ENCODE peak calls at places on chromosomes 3 and 15, in eight cellular contexts. H is WERI-Rb-1; O is fibroblast of the conjunctiva; K is CD8-positive, alpha-beta memory T cell; Z is RWPE1; C is AG04450; S is activated CD4-positive, CD25-positive, alpha-beta regulatory T cell treated with anti-CD3 and anti-CD28 coated beads, Interleukin-2, amount 50 U/mL, for 72 hours; B is activated CD8-positive, alpha-beta memory T cell treated with anti-CD3 and anti-CD28 coated beads for 4 hours. D is an unnamed sample.

GRCh38 chr15:99435138-99435695 is 130.6 kb upstream of the MEF2A start:
- DNase-seq in H (peak; percentile 6), O (no peak), K (no peak), Z (peak; percentile 49), C (no peak), S (peak; percentile 30), B (no peak), D (no peak)

GRCh38 chr15:88994286-88994685 is 81.1 kb upstream of the MFGE8 start:
- DNase-seq in H (no peak), O (no peak), K (no peak), Z (no peak), C (no peak), S (no peak), B (no peak), D (no peak)

GRCh38 chr15:78133801-78134200 is 2.6 kb upstream of the CIB2 start:
- DNase-seq in H (no peak), O (no peak), K (no peak), Z (peak; percentile 79), C (no peak), S (no peak), B (no peak), D (no peak)

GRCh38 chr3:18389108-18389733 is 35.9 kb downstream of the SATB1 start:
- DNase-seq in H (no peak), O (no peak), K (peak; percentile 51), Z (peak; percentile 1), C (no peak), S (no peak), B (no peak), D (no peak)

GRCh38 chr3:13262493-13263211 is 157.5 kb downstream of the NUP210 start:
- DNase-seq in H (peak; percentile 46), O (no peak), K (no peak), Z (no peak), C (no peak), S (no peak), B (no peak), D (no peak)

GRCh38 chr3:41932511-41932910 is 29.4 kb downstream of the ULK4 start:
- DNase-seq in H (no peak), O (no peak), K (no peak), Z (no peak), C (no peak), S (no peak), B (no peak), D (no peak)

GRCh38 chr3:122535964-122536363 is 21.2 kb upstream of the KPNA1 start:
- DNase-seq in H (no peak), O (no peak), K (no peak), Z (no peak), C (no peak), S (no peak), B (no peak), D (no peak)

GRCh38 chr15:76078285-76078863 is 18.6 kb downstream of the TMEM266 start:
- DNase-seq in H (no peak), O (no peak), K (no peak), Z (no peak), C (no peak), S (no peak), B (no peak), D (no peak)

GRCh38 chr3:172355836-172356235 is 92.4 kb downstream of the GHSR start:
- DNase-seq in H (no peak), O (peak; percentile 96), K (no peak), Z (peak; percentile 44), C (peak; percentile 88), S (no peak), B (no peak), D (peak; percentile 81)

GRCh38 chr3:128845695-128846491 is 33.5 kb upstream of the ACAD9 start:
- DNase-seq in H (peak; percentile 86), O (peak; percentile 53), K (peak; percentile 70), Z (peak; percentile 74), C (no peak), S (peak; percentile 77), B (peak; percentile 61), D (peak; percentile 98)

GRCh38 chr3:16841906-16842709 is 42.6 kb upstream of the PLCL2 start:
- DNase-seq in H (no peak), O (no peak), K (peak; percentile 78), Z (no peak), C (no peak), S (peak; percentile 60), B (peak; percentile 44), D (no peak)

GRCh38 chr3:163951397-163951987 is 1126.8 kb downstream of the SI start:
- DNase-seq in H (no peak), O (no peak), K (no peak), Z (no peak), C (no peak), S (no peak), B (no peak), D (no peak)

GRCh38 chr3:189267981-189268613 is 96.3 kb downstream of the TPRG1 start:
- DNase-seq in H (no peak), O (no peak), K (no peak), Z (peak; percentile 93), C (no peak), S (no peak), B (no peak), D (no peak)

D was measured in osteoblast.